ENCODE peak calls at places on chromosomes 7 and 10, in six cellular contexts. Q, E, M, W, N and U are unnamed samples.

GRCh38 chr7:38307640-38308039 is 34.2 kb upstream of the TARP start:
- DNase-seq in Q (no peak), E (no peak), M (no peak), W (no peak), N (no peak), U (no peak)

GRCh38 chr10:93081834-93082233 is 8.1 kb downstream of the CYP26A1 start:
- DNase-seq in Q (peak; percentile 46), E (no peak), M (no peak), W (no peak), N (no peak), U (no peak)

GRCh38 chr7:73833251-73833919 is 2.6 kb downstream of the CLDN4 start:
- DNase-seq in Q (peak; percentile 57), E (no peak), M (no peak), W (no peak), N (peak; percentile 50), U (peak; percentile 68)

GRCh38 chr10:63120554-63120953 is 12.6 kb upstream of the NRBF2 start:
- DNase-seq in Q (no peak), E (no peak), M (no peak), W (no peak), N (no peak), U (no peak)

GRCh38 chr10:86945361-86946214 is 11.8 kb downstream of the MMRN2 start:
- DNase-seq in Q (peak; percentile 44), E (no peak), M (peak; percentile 82), W (peak; percentile 80), N (no peak), U (peak; percentile 89)

GRCh38 chr7:74092321-74092963 is 8.8 kb downstream of the LIMK1 start:
- DNase-seq in Q (no peak), E (no peak), M (peak; percentile 34), W (no peak), N (peak; percentile 18), U (peak; percentile 43)

GRCh38 chr7:34596887-34597286 is 61.1 kb upstream of the NPSR1 start:
- DNase-seq in Q (peak; percentile 15), E (no peak), M (peak; percentile 15), W (no peak), N (no peak), U (peak; percentile 52)

GRCh38 chr7:17640730-17641377 is 299.4 kb downstream of the SNX13 start:
- DNase-seq in Q (peak; percentile 28), E (no peak), M (peak; percentile 33), W (no peak), N (peak; percentile 23), U (peak; percentile 84)

GRCh38 chr7:115941703-115942268 is 88.8 kb downstream of the TFEC start:
- DNase-seq in Q (no peak), E (no peak), M (no peak), W (no peak), N (no peak), U (peak; percentile 6)

GRCh38 chr7:13155188-13155587 is 467.8 kb downstream of the ARL4A start:
- DNase-seq in Q (no peak), E (no peak), M (no peak), W (no peak), N (no peak), U (no peak)

GRCh38 chr10:131269776-131270460 is 41.6 kb downstream of the TCERG1L start:
- DNase-seq in Q (no peak), E (no peak), M (no peak), W (no peak), N (no peak), U (no peak)

GRCh38 chr10:89414879-89415821 is 782 bp downstream of the IFIT5 start:
- DNase-seq in Q (no peak), E (no peak), M (peak; percentile 46), W (peak; percentile 81), N (no peak), U (peak; percentile 60)

GRCh38 chr10:112535432-112536038 is 88.5 kb downstream of the VTI1A start:
- DNase-seq in Q (peak; percentile 26), E (no peak), M (no peak), W (no peak), N (no peak), U (no peak)

GRCh38 chr10:22029450-22030236 is 26.1 kb upstream of the DNAJC1 start:
- DNase-seq in Q (no peak), E (no peak), M (no peak), W (no peak), N (no peak), U (no peak)

GRCh38 chr10:87578799-87579401 is 74.2 kb downstream of the MINPP1 start:
- DNase-seq in Q (no peak), E (no peak), M (no peak), W (no peak), N (no peak), U (no peak)

GRCh38 chr10:43816351-43817321 is 168.0 kb upstream of the ZNF32 start:
- DNase-seq in Q (no peak), E (peak; percentile 61), M (no peak), W (no peak), N (no peak), U (no peak)

GRCh38 chr7:108071551-108071950 is 58.6 kb downstream of the LAMB4 start:
- DNase-seq in Q (no peak), E (no peak), M (no peak), W (no peak), N (no peak), U (no peak)

GRCh38 chr7:158255156-158255555 is 332.5 kb downstream of the PTPRN2 start:
- DNase-seq in Q (no peak), E (no peak), M (peak; percentile 3), W (no peak), N (no peak), U (no peak)

GRCh38 chr10:92124524-92125168 is 166.2 kb downstream of the CPEB3 start:
- DNase-seq in Q (peak; percentile 73), E (no peak), M (no peak), W (no peak), N (no peak), U (no peak)

GRCh38 chr10:109866168-109866994 is 56.9 kb downstream of the XPNPEP1 start:
- DNase-seq in Q (no peak), E (no peak), M (no peak), W (no peak), N (peak; percentile 17), U (peak; percentile 52)

GRCh38 chr10:126843299-126843934 is 61.8 kb upstream of the DOCK1 start:
- DNase-seq in Q (no peak), E (no peak), M (no peak), W (no peak), N (no peak), U (no peak)

GRCh38 chr7:34277016-34277800 is 371.9 kb downstream of the BMPER start:
- DNase-seq in Q (no peak), E (no peak), M (no peak), W (no peak), N (no peak), U (peak; percentile 7)

GRCh38 chr7:85516675-85517074 is 329.8 kb upstream of the SEMA3D start:
- DNase-seq in Q (no peak), E (no peak), M (no peak), W (no peak), N (no peak), U (no peak)

GRCh38 chr7:128164061-128164954 is 76.8 kb upstream of the LEP start:
- DNase-seq in Q (no peak), E (no peak), M (peak; percentile 53), W (no peak), N (no peak), U (peak; percentile 73)

GRCh38 chr10:71864861-71865473 is 13.9 kb upstream of the PSAP start:
- DNase-seq in Q (no peak), E (no peak), M (no peak), W (no peak), N (no peak), U (no peak)

GRCh38 chr10:49175587-49176309 is 12.4 kb downstream of the TMEM273 start:
- DNase-seq in Q (no peak), E (no peak), M (no peak), W (no peak), N (no peak), U (no peak)

GRCh38 chr7:45157653-45158401 is at the start of gene RAMP3:
- DNase-seq in Q (no peak), E (no peak), M (peak; percentile 42), W (peak; percentile 67), N (peak; percentile 77), U (peak; percentile 72)

GRCh38 chr7:8425223-8425622 is 8.2 kb upstream of the NXPH1 start:
- DNase-seq in Q (no peak), E (no peak), M (no peak), W (no peak), N (no peak), U (no peak)
- TF ChIP-seq CREB1 in Q (no peak), E (no peak), M (no peak), W (no peak), N (no peak), U (no peak)

GRCh38 chr10:11845113-11845512 is 22.0 kb downstream of the PROSER2 start:
- DNase-seq in Q (no peak), E (no peak), M (no peak), W (no peak), N (no peak), U (no peak)
- TF ChIP-seq CREB1 in Q (no peak), E (no peak), M (no peak), W (no peak), N (no peak), U (no peak)

GRCh38 chr7:141387521-141388217 is 163.5 kb upstream of the AGK start:
- DNase-seq in Q (no peak), E (no peak), M (no peak), W (no peak), N (no peak), U (no peak)

GRCh38 chr7:141390339-141390738 is 160.9 kb upstream of the AGK start:
- DNase-seq in Q (no peak), E (no peak), M (no peak), W (no peak), N (no peak), U (no peak)

GRCh38 chr7:141393056-141393455 is 158.2 kb upstream of the AGK start:
- DNase-seq in Q (no peak), E (no peak), M (no peak), W (no peak), N (no peak), U (no peak)

GRCh38 chr7:141386881-141387280 is 164.3 kb upstream of the AGK start:
- DNase-seq in Q (no peak), E (no peak), M (no peak), W (no peak), N (no peak), U (no peak)

DNA sequence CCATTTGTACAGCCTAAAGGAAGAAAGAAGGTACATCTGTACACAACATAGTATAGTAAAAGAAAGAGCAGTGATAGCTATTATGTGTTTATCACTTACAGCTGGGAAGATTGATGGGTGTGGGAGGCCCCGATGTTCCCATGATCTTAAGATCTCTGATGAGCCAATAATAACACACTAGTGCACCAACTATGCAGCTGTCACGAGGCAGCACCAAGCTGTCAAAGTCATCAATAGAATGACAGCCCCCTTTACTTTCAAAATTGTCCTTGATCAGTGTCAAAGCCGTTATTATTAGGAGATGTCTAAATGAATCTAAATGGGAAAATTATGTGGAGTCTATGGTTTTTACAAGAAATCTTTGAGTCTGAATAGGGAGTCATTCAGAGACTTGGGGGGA is 161.8 kb upstream of the AGK start:
- DNase-seq in Q (no peak), E (no peak), M (no peak), W (no peak), N (no peak), U (no peak)
- TF ChIP-seq CREB1 in Q (no peak), E (no peak), M (no peak), W (no peak), N (no peak), U (no peak)

DNA sequence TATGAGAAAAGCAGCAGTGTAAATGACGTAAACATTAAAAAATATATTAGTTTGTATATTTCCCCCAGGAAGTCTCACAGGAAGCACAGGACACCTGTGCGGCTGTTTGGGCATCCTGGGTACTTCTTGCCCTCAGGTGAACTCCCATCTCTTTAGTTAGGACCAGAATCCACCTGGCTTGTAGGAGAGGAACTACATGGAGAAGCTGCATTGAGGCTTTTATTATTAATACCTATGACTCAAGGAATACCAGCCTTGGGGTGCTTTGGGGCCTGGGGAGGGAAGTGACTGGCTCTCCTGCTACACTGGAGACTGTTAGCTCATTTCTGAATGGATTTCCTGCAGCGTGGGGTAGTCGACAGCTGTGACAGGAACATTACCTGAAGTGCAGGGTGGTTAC is 40.0 kb upstream of the GSDME start:
- DNase-seq in Q (no peak), E (no peak), M (no peak), W (no peak), N (no peak), U (no peak)
- TF ChIP-seq CREB1 in Q (no peak), E (no peak), M (no peak), W (no peak), N (no peak), U (no peak)